ENCODE peak calls at places on chromosomes 12 and 14, in five cellular contexts. One of them, this sample, is unnamed.
A peak's percentile ranks its signal among the peaks of the same experiment; 100 is the strongest.

GRCh38 chr12:121255433-121255832 is 41.1 kb downstream of the CAMKK2 start:
- DNase-seq in psoas muscle: no peak
- DNase-seq in spleen: no peak
- DNase-seq in CD8-positive, alpha-beta T cell: no peak
- DNase-seq in tibial artery: no peak
- DNase-seq in this sample: no peak

GRCh38 chr14:103541944-103542544 is 13.0 kb downstream of the TRMT61A start:
- DNase-seq in psoas muscle: peak; percentile 22
- DNase-seq in spleen: no peak
- DNase-seq in CD8-positive, alpha-beta T cell: no peak
- DNase-seq in tibial artery: no peak
- DNase-seq in this sample: no peak

GRCh38 chr12:15842106-15842505 is 40.1 kb upstream of the STRAP start:
- DNase-seq in psoas muscle: no peak
- DNase-seq in spleen: no peak
- DNase-seq in CD8-positive, alpha-beta T cell: no peak
- DNase-seq in tibial artery: no peak
- DNase-seq in this sample: no peak

GRCh38 chr14:104935026-104935650 is 10.5 kb downstream of the PLD4 start:
- DNase-seq in psoas muscle: no peak
- DNase-seq in spleen: no peak
- DNase-seq in CD8-positive, alpha-beta T cell: no peak
- DNase-seq in tibial artery: peak; percentile 17
- DNase-seq in this sample: no peak

GRCh38 chr14:100104523-100105300 is 39.5 kb downstream of the EVL start:
- DNase-seq in psoas muscle: no peak
- DNase-seq in spleen: no peak
- DNase-seq in CD8-positive, alpha-beta T cell: no peak
- DNase-seq in tibial artery: peak; percentile 14
- DNase-seq in this sample: no peak

GRCh38 chr12:86104087-86104486 is 152.1 kb downstream of the MGAT4C start:
- DNase-seq in psoas muscle: no peak
- DNase-seq in spleen: no peak
- DNase-seq in CD8-positive, alpha-beta T cell: no peak
- DNase-seq in tibial artery: no peak
- DNase-seq in this sample: no peak

GRCh38 chr12:27818421-27818918 is 38.4 kb upstream of the MANSC4 start:
- DNase-seq in psoas muscle: no peak
- DNase-seq in spleen: no peak
- DNase-seq in CD8-positive, alpha-beta T cell: no peak
- DNase-seq in tibial artery: no peak
- DNase-seq in this sample: no peak

GRCh38 chr12:85963322-85963721 is 89.2 kb downstream of the NTS start:
- DNase-seq in psoas muscle: no peak
- DNase-seq in spleen: no peak
- DNase-seq in CD8-positive, alpha-beta T cell: no peak
- DNase-seq in tibial artery: no peak
- DNase-seq in this sample: no peak

GRCh38 chr14:38405851-38406630 is 150.1 kb upstream of the CLEC14A start:
- DNase-seq in psoas muscle: no peak
- DNase-seq in spleen: no peak
- DNase-seq in CD8-positive, alpha-beta T cell: no peak
- DNase-seq in tibial artery: no peak
- DNase-seq in this sample: no peak

GRCh38 chr12:57941165-57941894 is at the start of gene ATP23:
- DNase-seq in psoas muscle: peak; percentile 86
- DNase-seq in spleen: peak; percentile 98
- DNase-seq in CD8-positive, alpha-beta T cell: peak; percentile 92
- DNase-seq in tibial artery: peak; percentile 88
- DNase-seq in this sample: peak; percentile 87

GRCh38 chr14:101236496-101237240 is 324.6 kb upstream of the DIO3 start:
- DNase-seq in psoas muscle: no peak
- DNase-seq in spleen: no peak
- DNase-seq in CD8-positive, alpha-beta T cell: no peak
- DNase-seq in tibial artery: no peak
- DNase-seq in this sample: no peak

GRCh38 chr12:21711376-21711775 is 53.7 kb upstream of the LDHB start:
- DNase-seq in psoas muscle: no peak
- DNase-seq in spleen: no peak
- DNase-seq in CD8-positive, alpha-beta T cell: no peak
- DNase-seq in tibial artery: no peak
- DNase-seq in this sample: no peak

GRCh38 chr12:93390565-93391297 is 13.0 kb downstream of the NUDT4 start:
- DNase-seq in psoas muscle: no peak
- DNase-seq in spleen: no peak
- DNase-seq in CD8-positive, alpha-beta T cell: no peak
- DNase-seq in tibial artery: no peak
- DNase-seq in this sample: no peak

GRCh38 chr12:123767613-123768012 is 5.5 kb downstream of the DNAH10 start:
- DNase-seq in psoas muscle: no peak
- DNase-seq in spleen: no peak
- DNase-seq in CD8-positive, alpha-beta T cell: peak; percentile 28
- DNase-seq in tibial artery: no peak
- DNase-seq in this sample: no peak

GRCh38 chr14:65403231-65403630 is 9.3 kb upstream of the FUT8 start:
- DNase-seq in psoas muscle: no peak
- DNase-seq in spleen: no peak
- DNase-seq in CD8-positive, alpha-beta T cell: no peak
- DNase-seq in tibial artery: no peak
- DNase-seq in this sample: no peak

GRCh38 chr14:36818794-36819384 is 157.2 kb downstream of the PAX9 start:
- DNase-seq in psoas muscle: no peak
- DNase-seq in spleen: no peak
- DNase-seq in CD8-positive, alpha-beta T cell: no peak
- DNase-seq in tibial artery: no peak
- DNase-seq in this sample: no peak

GRCh38 chr12:104138747-104139186 is 757 bp upstream of the NFYB start:
- DNase-seq in psoas muscle: peak; percentile 17
- DNase-seq in spleen: no peak
- DNase-seq in CD8-positive, alpha-beta T cell: no peak
- DNase-seq in tibial artery: peak; percentile 34
- DNase-seq in this sample: no peak

GRCh38 chr14:92718659-92719058 is 29.8 kb downstream of the LGMN start:
- DNase-seq in psoas muscle: no peak
- DNase-seq in spleen: no peak
- DNase-seq in CD8-positive, alpha-beta T cell: no peak
- DNase-seq in tibial artery: no peak
- DNase-seq in this sample: no peak

GRCh38 chr12:124609041-124609984 is 41.9 kb upstream of the NCOR2 start:
- DNase-seq in psoas muscle: peak; percentile 70
- DNase-seq in spleen: peak; percentile 95
- DNase-seq in CD8-positive, alpha-beta T cell: peak; percentile 91
- DNase-seq in tibial artery: peak; percentile 45
- DNase-seq in this sample: peak; percentile 87

GRCh38 chr14:74503256-74503972 is 9.8 kb downstream of the ISCA2 start:
- DNase-seq in psoas muscle: no peak
- DNase-seq in spleen: no peak
- DNase-seq in CD8-positive, alpha-beta T cell: no peak
- DNase-seq in tibial artery: peak; percentile 19
- DNase-seq in this sample: no peak

GRCh38 chr12:110436231-110436630 is 13.9 kb downstream of the ARPC3 start:
- DNase-seq in psoas muscle: no peak
- DNase-seq in spleen: no peak
- DNase-seq in CD8-positive, alpha-beta T cell: no peak
- DNase-seq in tibial artery: no peak
- DNase-seq in this sample: no peak

GRCh38 chr14:59407246-59407615 is 57.9 kb downstream of the GPR135 start:
- DNase-seq in psoas muscle: no peak
- DNase-seq in spleen: no peak
- DNase-seq in CD8-positive, alpha-beta T cell: no peak
- DNase-seq in tibial artery: peak; percentile 42
- DNase-seq in this sample: no peak

GRCh38 chr14:102620413-102620812 is 28.0 kb downstream of the RCOR1 start:
- DNase-seq in psoas muscle: no peak
- DNase-seq in spleen: no peak
- DNase-seq in CD8-positive, alpha-beta T cell: no peak
- DNase-seq in tibial artery: no peak
- DNase-seq in this sample: no peak

GRCh38 chr12:131190965-131191364 is 237.3 kb downstream of the ADGRD1 start:
- DNase-seq in psoas muscle: no peak
- DNase-seq in spleen: no peak
- DNase-seq in CD8-positive, alpha-beta T cell: no peak
- DNase-seq in tibial artery: no peak
- DNase-seq in this sample: no peak

GRCh38 chr14:89681086-89682018 is 264.3 kb upstream of the FOXN3 start:
- DNase-seq in psoas muscle: no peak
- DNase-seq in spleen: no peak
- DNase-seq in CD8-positive, alpha-beta T cell: peak; percentile 38
- DNase-seq in tibial artery: no peak
- DNase-seq in this sample: no peak

GRCh38 chr12:117064596-117064995 is 34.6 kb downstream of the TESC start:
- DNase-seq in psoas muscle: no peak
- DNase-seq in spleen: no peak
- DNase-seq in CD8-positive, alpha-beta T cell: no peak
- DNase-seq in tibial artery: no peak
- DNase-seq in this sample: no peak

GRCh38 chr14:30553311-30553989 is 5.5 kb upstream of the G2E3 start:
- DNase-seq in psoas muscle: no peak
- DNase-seq in spleen: no peak
- DNase-seq in CD8-positive, alpha-beta T cell: no peak
- DNase-seq in tibial artery: no peak
- DNase-seq in this sample: no peak

GRCh38 chr14:50963919-50964318 is 19.6 kb upstream of the PYGL start:
- DNase-seq in psoas muscle: no peak
- DNase-seq in spleen: no peak
- DNase-seq in CD8-positive, alpha-beta T cell: no peak
- DNase-seq in tibial artery: no peak
- DNase-seq in this sample: no peak

GRCh38 chr12:105220929-105221290 is 15.1 kb downstream of the APPL2 start:
- DNase-seq in psoas muscle: no peak
- DNase-seq in spleen: no peak
- DNase-seq in CD8-positive, alpha-beta T cell: no peak
- DNase-seq in tibial artery: no peak
- DNase-seq in this sample: no peak

GRCh38 chr12:5185435-5186069 is 141.9 kb downstream of the KCNA5 start:
- DNase-seq in psoas muscle: no peak
- DNase-seq in spleen: no peak
- DNase-seq in CD8-positive, alpha-beta T cell: no peak
- DNase-seq in tibial artery: no peak
- DNase-seq in this sample: no peak

DNA sequence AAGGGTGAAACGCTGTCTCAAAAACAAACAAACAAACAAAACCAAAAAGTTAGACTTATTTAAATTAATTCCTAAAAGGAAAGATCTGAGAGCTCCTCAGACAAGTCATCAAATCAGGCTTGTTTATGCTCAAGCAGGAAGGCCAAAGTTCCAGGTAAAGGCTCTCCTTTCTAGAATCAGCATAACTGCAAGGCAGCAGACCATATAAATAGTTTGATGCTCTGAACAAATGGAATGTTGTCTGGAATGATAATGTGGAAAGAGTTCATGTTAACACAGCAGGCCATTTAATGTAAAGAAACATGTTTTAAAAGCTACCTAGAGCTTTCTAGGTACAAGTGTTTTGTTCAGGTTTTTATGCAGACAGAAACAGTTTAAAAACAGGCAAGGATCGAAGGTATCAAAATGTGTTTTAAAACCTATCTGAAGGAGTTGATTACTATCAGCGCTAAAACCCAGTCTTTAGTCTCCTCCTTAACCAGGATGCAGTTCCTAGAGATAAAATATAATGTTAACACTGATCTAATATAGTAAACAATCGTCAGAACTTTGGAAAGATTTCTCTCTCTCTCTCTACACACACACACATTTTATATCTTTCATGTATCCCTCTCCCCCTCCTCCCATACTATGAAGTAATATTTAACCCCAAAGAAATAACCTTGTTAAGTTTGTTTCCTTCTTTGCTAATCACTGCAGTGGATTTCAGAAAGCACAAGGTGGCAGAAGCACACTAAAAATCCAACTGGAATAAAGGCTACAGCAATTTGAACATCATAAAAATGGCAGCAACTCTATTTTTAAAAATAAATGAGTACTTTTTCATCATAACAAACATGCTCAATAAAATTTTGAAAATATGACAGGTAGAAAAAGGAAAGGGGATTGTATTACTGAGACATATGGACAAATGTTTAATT is 135.5 kb downstream of the PAWR start:
- DNase-seq in psoas muscle: no peak
- DNase-seq in spleen: no peak
- DNase-seq in CD8-positive, alpha-beta T cell: no peak
- DNase-seq in tibial artery: no peak
- DNase-seq in this sample: no peak
- H3K27ac ChIP-seq in psoas muscle: no peak overlapping the region
- H3K27ac ChIP-seq in spleen: no peak overlapping the region
- H3K27ac ChIP-seq in CD8-positive, alpha-beta T cell: no peak overlapping the region
- H3K27ac ChIP-seq in tibial artery: peak overlapping the region; percentile 77
- H3K27ac ChIP-seq in this sample: no peak overlapping the region

GRCh38 chr12:109084425-109084824 is 8.8 kb downstream of the ALKBH2 start:
- DNase-seq in psoas muscle: no peak
- DNase-seq in spleen: no peak
- DNase-seq in CD8-positive, alpha-beta T cell: no peak
- DNase-seq in tibial artery: no peak
- DNase-seq in this sample: no peak
- H3K27ac ChIP-seq in psoas muscle: no peak overlapping the region
- H3K27ac ChIP-seq in spleen: no peak overlapping the region
- H3K27ac ChIP-seq in CD8-positive, alpha-beta T cell: no peak overlapping the region
- H3K27ac ChIP-seq in tibial artery: no peak overlapping the region
- H3K27ac ChIP-seq in this sample: no peak overlapping the region

GRCh38 chr14:72714871-72715214 is 179.1 kb downstream of the DPF3 start:
- DNase-seq in psoas muscle: peak; percentile 51
- DNase-seq in spleen: no peak
- DNase-seq in CD8-positive, alpha-beta T cell: no peak
- DNase-seq in tibial artery: no peak
- DNase-seq in this sample: no peak

GRCh38 chr14:72714094-72714493 is 179.8 kb downstream of the DPF3 start:
- DNase-seq in psoas muscle: no peak
- DNase-seq in spleen: peak; percentile 93
- DNase-seq in CD8-positive, alpha-beta T cell: peak; percentile 36
- DNase-seq in tibial artery: no peak
- DNase-seq in this sample: peak; percentile 50

GRCh38 chr14:72716471-72716870 is 177.4 kb downstream of the DPF3 start:
- DNase-seq in psoas muscle: no peak
- DNase-seq in spleen: no peak
- DNase-seq in CD8-positive, alpha-beta T cell: no peak
- DNase-seq in tibial artery: no peak
- DNase-seq in this sample: no peak

GRCh38 chr14:72715910-72716268 is 178.0 kb downstream of the DPF3 start:
- DNase-seq in psoas muscle: peak; percentile 43
- DNase-seq in spleen: no peak
- DNase-seq in CD8-positive, alpha-beta T cell: no peak
- DNase-seq in tibial artery: no peak
- DNase-seq in this sample: no peak

GRCh38 chr14:72715215-72715909 is 178.5 kb downstream of the DPF3 start:
- DNase-seq in psoas muscle: peak; percentile 42
- DNase-seq in spleen: no peak
- DNase-seq in CD8-positive, alpha-beta T cell: no peak
- DNase-seq in tibial artery: no peak
- DNase-seq in this sample: no peak
- H3K27ac ChIP-seq in psoas muscle: peak overlapping the region; percentile 90
- H3K27ac ChIP-seq in spleen: no peak overlapping the region
- H3K27ac ChIP-seq in CD8-positive, alpha-beta T cell: no peak overlapping the region
- H3K27ac ChIP-seq in tibial artery: peak overlapping the region; percentile 65
- H3K27ac ChIP-seq in this sample: no peak overlapping the region

DNA sequence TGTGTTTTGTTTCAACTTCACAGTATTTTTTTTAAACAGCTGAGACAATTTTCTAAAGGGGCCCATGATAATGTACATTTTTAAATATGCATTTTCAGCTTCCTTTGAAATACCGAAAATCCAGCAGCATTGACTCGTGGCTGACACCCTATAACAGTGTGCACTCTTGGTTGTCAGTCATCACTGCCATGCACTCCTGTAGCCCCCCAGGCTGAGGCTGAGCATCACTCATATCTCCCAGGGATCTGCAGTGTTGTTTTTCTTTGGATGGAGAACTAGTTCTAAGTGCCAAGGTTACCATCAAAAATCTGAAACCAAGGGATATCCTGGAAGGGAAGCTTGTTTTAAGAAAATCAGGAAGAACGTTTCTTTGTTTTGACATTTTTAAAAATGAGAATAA is 81.2 kb downstream of the C14orf132 start:
- DNase-seq in psoas muscle: no peak
- DNase-seq in spleen: no peak
- DNase-seq in CD8-positive, alpha-beta T cell: no peak
- DNase-seq in tibial artery: no peak
- DNase-seq in this sample: no peak
- H3K27ac ChIP-seq in psoas muscle: no peak overlapping the region
- H3K27ac ChIP-seq in spleen: no peak overlapping the region
- H3K27ac ChIP-seq in CD8-positive, alpha-beta T cell: no peak overlapping the region
- H3K27ac ChIP-seq in tibial artery: no peak overlapping the region
- H3K27ac ChIP-seq in this sample: no peak overlapping the region